ENCODE peak calls at places on chromosome 22, in ten cellular contexts. A is stimulated activated naive CD8-positive, alpha-beta T cell treated with anti-CD3 and anti-CD28 coated beads, Interleukin-15, Interleukin-2, amounts not matched to agents 100 U/mL and 50 U/mL, for 24 hours; F is 8988T; U is HEK293T; I is caudate nucleus; D is HS-27A; Z is KG1; J is IMR-90; X is stimulated activated CD4-positive, alpha-beta T cell treated with anti-CD3 and anti-CD28 coated beads, Interleukin-2, amount 100 ng/mL, for 48 hours; B is NCI-H1092 treated with DMSO at 0.1 percent for 48 hours. M is an unnamed sample.

GRCh38 chr22:42769574-42770447 is 49.1 kb upstream of the A4GALT start:
- DNase-seq in I (no peak), Z (no peak), X (no peak), F (no peak), A (no peak), D (peak), B (no peak), J (peak), U (no peak), M (no peak)

GRCh38 chr22:38243007-38243775 is 29.6 kb downstream of the TMEM184B start:
- DNase-seq in J (peak), I (peak), A (no peak), D (no peak), Z (no peak), X (no peak), B (peak), U (no peak), F (no peak), M (peak)

GRCh38 chr22:19204640-19205039 is 26.1 kb upstream of the SLC25A1 start:
- DNase-seq in X (no peak), U (no peak), A (no peak), F (no peak), D (no peak), I (no peak), J (no peak), Z (no peak), B (no peak), M (no peak)

GRCh38 chr22:25104367-25104766 is 95.3 kb upstream of the CRYBB3 start:
- DNase-seq in U (no peak), I (no peak), D (no peak), A (no peak), Z (no peak), F (no peak), X (no peak), B (no peak), J (no peak), M (no peak)

GRCh38 chr22:44020981-44021380 is 3.1 kb upstream of the PARVB start:
- DNase-seq in J (peak), U (no peak), Z (no peak), B (no peak), X (no peak), F (no peak), D (no peak), I (no peak), A (no peak), M (no peak)

GRCh38 chr22:25451480-25452114 is 112.9 kb upstream of the GRK3 start:
- DNase-seq in B (no peak), A (no peak), Z (no peak), D (no peak), J (peak), X (no peak), F (no peak), I (no peak), U (no peak), M (no peak)

GRCh38 chr22:23649071-23649501 is 17.0 kb upstream of the DRICH1 start:
- DNase-seq in F (no peak), A (no peak), B (no peak), U (no peak), I (no peak), D (no peak), X (no peak), Z (no peak), J (no peak), M (no peak)

GRCh38 chr22:22712092-22712658 is 67.8 kb downstream of the GGTLC2 start:
- DNase-seq in B (no peak), X (no peak), U (no peak), I (no peak), F (no peak), J (no peak), D (no peak), A (no peak), Z (no peak), M (no peak)

GRCh38 chr22:48376936-48377335 is 1450.7 kb downstream of the BRD1 start:
- DNase-seq in B (no peak), I (no peak), J (no peak), D (no peak), Z (no peak), U (no peak), A (no peak), F (no peak), X (no peak), M (no peak)

GRCh38 chr22:19968450-19968891 is 26.9 kb upstream of the TXNRD2 start:
- DNase-seq in I (no peak), F (no peak), D (no peak), J (no peak), A (no peak), Z (no peak), U (no peak), X (no peak), B (no peak), M (no peak)

GRCh38 chr22:24510694-24511625 is 15.8 kb downstream of the UPB1 start:
- DNase-seq in D (no peak), F (no peak), J (peak), I (no peak), X (no peak), B (no peak), Z (peak), U (no peak), A (peak), M (no peak)

GRCh38 chr22:20022231-20023069 is 1.5 kb downstream of the TANGO2 start:
- DNase-seq in J (no peak), A (no peak), F (no peak), I (no peak), Z (no peak), D (no peak), X (no peak), B (no peak), U (no peak), M (no peak)

GRCh38 chr22:35601743-35602633 is 15.1 kb downstream of the MB start:
- DNase-seq in D (no peak), Z (peak), B (no peak), I (no peak), X (no peak), A (no peak), F (no peak), J (peak), U (no peak), M (no peak)

GRCh38 chr22:31618057-31618456 is 44.0 kb downstream of the PISD start:
- DNase-seq in B (peak), A (no peak), Z (no peak), D (no peak), X (no peak), I (no peak), U (no peak), J (no peak), F (no peak), M (peak)

GRCh38 chr22:39184586-39185577 is 32.4 kb upstream of the CBX7 start:
- DNase-seq in D (no peak), F (no peak), J (no peak), X (no peak), A (no peak), B (no peak), I (no peak), U (peak), Z (no peak), M (no peak)

M was measured in NCI-H345.